ENCODE peak calls at places on chromosomes 3 and 15, in four cellular contexts. F, V, I and J are unnamed samples.

GRCh38 chr3:60708191-60708975 is 542.9 kb downstream of the FHIT start:
- DNase-seq in V (no peak), F (no peak), I (no peak), J (no peak)

GRCh38 chr15:66646799-66647198 is 55.2 kb upstream of the SMAD6 start:
- DNase-seq in F (no peak), I (no peak), V (no peak), J (no peak)

GRCh38 chr3:5300638-5301037 is 113.1 kb downstream of the EDEM1 start:
- DNase-seq in V (no peak), I (no peak), F (no peak), J (no peak)

GRCh38 chr3:179156775-179157174 is 8.6 kb downstream of the PIK3CA start:
- DNase-seq in F (no peak), V (no peak), I (no peak), J (no peak)

GRCh38 chr3:124785966-124786365 is 55.7 kb downstream of the UMPS start:
- DNase-seq in F (no peak), V (no peak), I (no peak), J (no peak)

GRCh38 chr3:196127308-196128040 is 45.6 kb upstream of the TFRC start:
- DNase-seq in V (peak; percentile 81), I (no peak), F (no peak), J (no peak)

GRCh38 chr3:16801698-16802097 is 83.1 kb upstream of the PLCL2 start:
- DNase-seq in V (no peak), F (no peak), I (no peak), J (no peak)

GRCh38 chr3:183577336-183577735 is 21.8 kb upstream of the KLHL6 start:
- DNase-seq in F (no peak), V (no peak), I (no peak), J (no peak)

GRCh38 chr3:17850448-17850847 is 108.0 kb upstream of the TBC1D5 start:
- DNase-seq in V (no peak), F (no peak), I (no peak), J (no peak)

GRCh38 chr3:122025296-122025695 is 3.2 kb upstream of the ILDR1 start:
- DNase-seq in F (no peak), I (no peak), V (no peak), J (no peak)

GRCh38 chr3:11810276-11810675 is 36.4 kb downstream of the TAMM41 start:
- DNase-seq in V (no peak), F (no peak), I (no peak), J (no peak)

GRCh38 chr3:108125550-108126071 is 34.8 kb upstream of the CD47 start:
- DNase-seq in F (no peak), V (peak; percentile 66), I (no peak), J (no peak)

GRCh38 chr3:142857056-142857455 is 31.8 kb downstream of the PCOLCE2 start:
- DNase-seq in I (no peak), V (no peak), F (peak; percentile 57), J (peak; percentile 46)

GRCh38 chr3:42667523-42668402 is 14.3 kb downstream of the ZBTB47 start:
- DNase-seq in I (no peak), V (no peak), F (no peak), J (no peak)

GRCh38 chr3:13123765-13124164 is 50.5 kb upstream of the IQSEC1 start:
- DNase-seq in I (no peak), V (no peak), F (no peak), J (no peak)

GRCh38 chr3:139120336-139120971 is 75.8 kb upstream of the PRR23C start:
- DNase-seq in F (no peak), I (no peak), V (peak; percentile 20), J (peak; percentile 21)

GRCh38 chr3:21839181-21839580 is 88.2 kb upstream of the ZNF385D start:
- DNase-seq in F (no peak), V (no peak), I (no peak), J (no peak)

GRCh38 chr15:26869628-26870027 is 2.8 kb downstream of the GABRA5 start:
- DNase-seq in F (no peak), I (no peak), V (no peak), J (no peak)

GRCh38 chr3:133330542-133330941 is 69.3 kb upstream of the BFSP2 start:
- DNase-seq in F (no peak), V (no peak), I (no peak), J (no peak)

GRCh38 chr3:32376098-32376497 is 15.6 kb upstream of the CMTM7 start:
- DNase-seq in V (no peak), I (no peak), F (no peak), J (no peak)

GRCh38 chr3:192445768-192446644 is 281.3 kb downstream of the FGF12 start:
- DNase-seq in I (no peak), V (no peak), F (no peak), J (no peak)

GRCh38 chr3:184354121-184354728 is 7.2 kb downstream of the CLCN2 start:
- DNase-seq in V (peak; percentile 73), I (no peak), F (peak; percentile 18), J (no peak)

GRCh38 chr3:62249855-62250543 is 123.4 kb downstream of the FEZF2 start:
- DNase-seq in I (no peak), V (no peak), F (no peak), J (no peak)

GRCh38 chr3:37974121-37974927 is 16.3 kb upstream of the VILL start:
- DNase-seq in V (peak; percentile 82), F (peak; percentile 56), I (no peak), J (peak; percentile 43)

GRCh38 chr15:94042163-94042954 is 189.0 kb upstream of the MCTP2 start:
- DNase-seq in V (no peak), I (no peak), F (no peak), J (no peak)

GRCh38 chr3:122609798-122610559 is 32.5 kb downstream of the PARP15 start:
- DNase-seq in V (no peak), F (no peak), I (no peak), J (peak; percentile 13)

GRCh38 chr3:112333002-112333385 is at the start of gene CD200:
- DNase-seq in F (no peak), V (no peak), I (no peak), J (no peak)

GRCh38 chr3:55963611-55964010 is 476.5 kb upstream of the WNT5A start:
- DNase-seq in I (no peak), V (no peak), F (no peak), J (no peak)

GRCh38 chr3:111690242-111690641 is 95.1 kb upstream of the ZBED2 start:
- DNase-seq in I (no peak), V (no peak), F (no peak), J (no peak)

GRCh38 chr3:52880474-52880873 is 16.9 kb downstream of the STIMATE start:
- DNase-seq in I (no peak), F (no peak), V (no peak), J (no peak)

GRCh38 chr3:155386306-155386705 is 92.8 kb upstream of the STRIT1 start:
- DNase-seq in F (no peak), V (no peak), I (no peak), J (no peak)

GRCh38 chr3:45064512-45065372 is 38.6 kb downstream of the CLEC3B start:
- DNase-seq in I (no peak), F (no peak), V (peak; percentile 64), J (peak; percentile 23)

GRCh38 chr3:115246621-115247020 is 99.5 kb upstream of the ZBTB20 start:
- DNase-seq in V (no peak), I (no peak), F (no peak), J (no peak)
- TF ChIP-seq CEBPB in V (no peak), I (no peak), F (no peak), J (no peak)

GRCh38 chr3:27939940-27940339 is 217.8 kb upstream of the EOMES start:
- DNase-seq in F (peak; percentile 12), V (no peak), I (peak; percentile 34), J (no peak)
- TF ChIP-seq FOSL1 in F (no peak), V (no peak), I (no peak), J (no peak)

GRCh38 chr15:62208367-62208766 is 43.3 kb upstream of the C2CD4B start:
- DNase-seq in V (no peak), F (no peak), I (no peak), J (no peak)

GRCh38 chr15:62208884-62209283 is 43.8 kb upstream of the C2CD4B start:
- DNase-seq in I (no peak), V (no peak), F (no peak), J (no peak)

GRCh38 chr15:62211348-62211747 is 46.3 kb upstream of the C2CD4B start:
- DNase-seq in I (no peak), F (peak; percentile 70), V (no peak), J (no peak)

GRCh38 chr15:62209821-62210220 is 44.7 kb upstream of the C2CD4B start:
- DNase-seq in V (no peak), I (no peak), F (no peak), J (no peak)

GRCh38 chr15:62209322-62209721 is 44.2 kb upstream of the C2CD4B start:
- DNase-seq in V (no peak), F (no peak), I (no peak), J (no peak)
- TF ChIP-seq CEBPB in V (no peak), F (no peak), I (no peak), J (no peak)

DNA sequence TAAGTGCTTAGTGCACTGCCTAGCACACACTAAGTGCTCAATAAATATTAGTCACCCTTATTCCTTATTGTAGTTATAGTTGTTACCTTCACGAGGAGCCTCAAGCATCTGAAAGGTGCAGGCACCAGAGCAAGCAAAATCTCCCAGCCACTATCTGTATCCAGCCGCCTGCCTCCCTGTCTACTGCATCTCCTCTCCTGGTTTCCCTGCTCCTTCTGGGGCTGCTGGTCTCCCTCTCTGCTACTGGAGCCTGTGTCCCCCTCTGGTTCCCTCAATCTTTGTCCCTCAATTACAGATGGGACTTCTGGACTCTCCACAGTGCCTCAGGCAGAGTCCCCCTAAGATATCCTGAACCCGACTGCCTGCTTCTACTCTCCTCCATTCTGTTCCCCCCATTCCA is 18.8 kb downstream of the MYL3 start:
- DNase-seq in I (no peak), F (no peak), V (no peak), J (no peak)
- TF ChIP-seq FOSL1 in I (no peak), F (no peak), V (no peak), J (no peak)

DNA sequence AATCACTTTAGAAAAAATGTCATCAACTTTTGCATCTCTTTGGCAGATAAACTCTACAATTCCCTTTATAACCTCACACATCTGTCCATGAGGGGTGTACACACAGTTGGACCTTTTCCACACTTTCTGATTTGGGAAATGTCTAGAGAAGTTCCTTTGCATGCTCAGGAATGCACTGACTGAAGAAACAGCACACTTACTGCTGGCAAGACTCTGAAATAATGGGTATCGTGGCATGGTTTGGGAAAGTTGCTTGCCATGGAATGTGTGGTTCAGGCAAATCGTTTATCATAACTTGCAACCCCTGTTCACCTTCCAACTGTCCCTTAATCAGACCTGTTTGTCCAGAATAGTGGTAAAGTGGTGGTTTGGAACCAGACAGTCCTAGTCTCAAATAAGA is 135.3 kb upstream of the TGFBR2 start:
- DNase-seq in F (no peak), V (no peak), I (no peak), J (no peak)
- TF ChIP-seq CEBPB in F (no peak), V (no peak), I (no peak), J (no peak)

DNA sequence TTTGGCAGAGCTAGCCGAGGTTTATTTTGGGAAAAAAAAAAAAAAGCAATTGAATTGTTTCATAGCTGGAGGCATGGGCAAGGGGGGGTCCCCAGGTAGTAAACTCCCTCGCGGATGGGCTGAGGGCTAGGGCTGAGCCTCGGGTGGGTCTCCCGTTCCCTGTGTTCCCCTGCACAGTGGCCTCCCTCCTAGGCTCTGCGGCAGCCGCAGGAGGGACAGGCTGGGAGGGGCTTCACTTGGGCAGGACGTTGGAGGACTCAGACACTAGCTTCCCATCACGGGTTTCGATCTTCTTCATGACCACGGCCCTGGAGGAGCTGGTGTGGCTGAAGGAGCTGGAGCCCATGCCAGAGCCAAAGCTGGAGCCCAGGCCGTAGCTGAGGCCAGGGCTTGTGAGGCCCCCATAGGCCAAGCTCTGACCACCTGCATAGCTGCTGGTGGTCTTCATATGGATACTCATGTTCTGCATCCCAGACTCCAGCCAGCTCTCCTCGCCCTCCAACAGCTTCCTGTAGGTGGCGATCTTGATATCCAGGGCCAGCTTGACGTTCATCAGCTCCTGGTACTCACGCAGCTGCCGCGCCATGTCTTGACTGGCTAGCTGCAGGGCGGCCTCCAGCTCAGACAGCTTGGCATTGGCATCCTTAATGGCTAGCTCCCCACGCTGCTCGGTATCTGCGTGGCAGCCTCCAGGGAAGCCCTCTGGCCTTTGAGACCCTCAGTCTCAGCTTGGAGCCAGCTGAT is 64.0 kb upstream of the CDAN1 start:
- DNase-seq in F (peak; percentile 12), I (no peak), V (no peak), J (no peak)
- TF ChIP-seq FOSL1 in F (no peak), I (no peak), V (no peak), J (no peak)